ENCODE peak calls at places on chromosomes 7 and 10, in ten cellular contexts. One of them, this sample, is unnamed.

GRCh38 chr7:5780801-5781496 is 514 bp downstream of the RNF216 start:
- DNase-seq in ovary: no peak
- DNase-seq in sigmoid colon: peak; percentile 76
- DNase-seq in HepG2: no peak
- DNase-seq in esophagus squamous epithelium: no peak
- DNase-seq in GM12891: no peak
- DNase-seq in K562: peak; percentile 54
- DNase-seq in breast epithelium: no peak
- DNase-seq in IMR-90: no peak
- DNase-seq in body of pancreas: peak; percentile 44
- DNase-seq in this sample: no peak

GRCh38 chr10:88553116-88553752 is 29.9 kb downstream of the RNLS start:
- DNase-seq in esophagus squamous epithelium: no peak
- DNase-seq in ovary: peak; percentile 40
- DNase-seq in IMR-90: peak; percentile 84
- DNase-seq in K562: peak; percentile 3
- DNase-seq in body of pancreas: peak; percentile 50
- DNase-seq in breast epithelium: no peak
- DNase-seq in HepG2: peak; percentile 21
- DNase-seq in GM12891: no peak
- DNase-seq in sigmoid colon: peak; percentile 73
- DNase-seq in this sample: peak; percentile 67

GRCh38 chr10:77084431-77085144 is 553.0 kb downstream of the KCNMA1 start:
- DNase-seq in breast epithelium: no peak
- DNase-seq in sigmoid colon: peak; percentile 89
- DNase-seq in ovary: peak; percentile 46
- DNase-seq in K562: no peak
- DNase-seq in body of pancreas: no peak
- DNase-seq in HepG2: no peak
- DNase-seq in IMR-90: no peak
- DNase-seq in GM12891: no peak
- DNase-seq in esophagus squamous epithelium: no peak
- DNase-seq in this sample: peak; percentile 71

GRCh38 chr7:155002411-155003214 is at the start of gene PAXIP1:
- DNase-seq in body of pancreas: peak; percentile 50
- DNase-seq in sigmoid colon: peak; percentile 67
- DNase-seq in HepG2: peak; percentile 29
- DNase-seq in ovary: no peak
- DNase-seq in esophagus squamous epithelium: no peak
- DNase-seq in K562: peak; percentile 88
- DNase-seq in GM12891: peak; percentile 69
- DNase-seq in IMR-90: peak; percentile 20
- DNase-seq in breast epithelium: no peak
- DNase-seq in this sample: no peak

GRCh38 chr7:31335889-31336201 is 4.7 kb downstream of the NEUROD6 start:
- DNase-seq in K562: no peak
- DNase-seq in GM12891: no peak
- DNase-seq in body of pancreas: no peak
- DNase-seq in ovary: no peak
- DNase-seq in IMR-90: no peak
- DNase-seq in HepG2: no peak
- DNase-seq in sigmoid colon: no peak
- DNase-seq in breast epithelium: no peak
- DNase-seq in esophagus squamous epithelium: no peak
- DNase-seq in this sample: no peak

GRCh38 chr10:11547111-11547625 is 64.3 kb downstream of the USP6NL start:
- DNase-seq in ovary: no peak
- DNase-seq in breast epithelium: no peak
- DNase-seq in esophagus squamous epithelium: no peak
- DNase-seq in IMR-90: no peak
- DNase-seq in body of pancreas: no peak
- DNase-seq in GM12891: no peak
- DNase-seq in HepG2: peak; percentile 55
- DNase-seq in K562: no peak
- DNase-seq in sigmoid colon: no peak
- DNase-seq in this sample: no peak

GRCh38 chr7:105581066-105581811 is at the start of gene EFCAB10:
- DNase-seq in sigmoid colon: no peak
- DNase-seq in HepG2: peak; percentile 75
- DNase-seq in ovary: no peak
- DNase-seq in K562: no peak
- DNase-seq in GM12891: peak; percentile 51
- DNase-seq in breast epithelium: peak; percentile 52
- DNase-seq in esophagus squamous epithelium: no peak
- DNase-seq in IMR-90: peak; percentile 38
- DNase-seq in body of pancreas: peak; percentile 66
- DNase-seq in this sample: no peak

GRCh38 chr10:125083576-125083920 is 76.8 kb downstream of the CTBP2 start:
- DNase-seq in IMR-90: peak; percentile 97
- DNase-seq in esophagus squamous epithelium: no peak
- DNase-seq in body of pancreas: no peak
- DNase-seq in ovary: no peak
- DNase-seq in sigmoid colon: peak; percentile 54
- DNase-seq in breast epithelium: no peak
- DNase-seq in GM12891: no peak
- DNase-seq in K562: no peak
- DNase-seq in HepG2: no peak
- DNase-seq in this sample: no peak

DNA sequence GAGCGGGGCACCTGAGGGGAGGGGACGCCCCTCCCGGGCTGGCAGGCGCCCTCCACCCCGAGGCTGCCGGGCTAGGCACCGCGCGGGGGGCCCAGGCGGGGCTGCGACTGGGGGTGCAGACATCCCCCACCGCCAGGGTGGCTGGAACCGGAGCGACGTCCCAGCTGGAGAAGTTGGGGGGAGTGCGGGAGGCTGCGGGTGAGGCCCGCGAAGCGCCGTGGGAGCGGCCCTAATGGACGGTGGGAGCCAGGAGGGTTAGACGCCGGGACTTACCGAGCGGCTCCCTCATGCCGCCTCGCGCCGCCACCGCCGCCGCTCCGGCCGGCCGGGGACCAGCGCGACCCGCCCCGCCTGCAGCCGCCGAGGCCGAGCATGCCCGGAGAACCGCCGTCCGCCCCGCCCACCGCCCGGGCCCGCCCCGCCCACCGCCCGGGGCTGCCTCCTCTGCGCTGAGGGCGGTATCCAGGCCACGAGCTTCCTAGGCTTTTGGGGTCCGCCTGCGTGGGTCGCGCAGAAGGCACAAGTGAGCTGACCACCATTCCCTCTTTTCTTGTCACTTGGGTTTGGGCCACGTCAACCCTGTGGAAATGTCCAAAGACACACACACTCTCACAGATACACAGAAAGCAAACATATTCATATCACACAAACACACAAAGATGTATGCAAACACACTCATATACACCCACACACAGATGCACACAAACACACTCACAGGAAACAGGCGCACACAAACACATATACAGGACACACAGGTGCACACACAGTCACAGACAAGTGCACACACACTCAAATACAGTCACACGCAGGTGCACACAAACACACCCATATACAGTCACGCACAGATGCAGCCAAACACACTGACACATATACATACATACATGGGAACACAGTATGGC is at the start of gene JCAD:
- DNase-seq in breast epithelium: peak; percentile 57
- DNase-seq in ovary: peak; percentile 85
- DNase-seq in sigmoid colon: peak; percentile 89
- DNase-seq in HepG2: no peak
- DNase-seq in body of pancreas: peak; percentile 77
- DNase-seq in GM12891: peak; percentile 56
- DNase-seq in esophagus squamous epithelium: no peak
- DNase-seq in IMR-90: no peak
- DNase-seq in K562: peak; percentile 42
- DNase-seq in this sample: peak; percentile 84
- TF ChIP-seq POLR2A in breast epithelium: no peak
- TF ChIP-seq POLR2A in ovary: no peak
- TF ChIP-seq POLR2A in sigmoid colon: no peak
- TF ChIP-seq POLR2A in HepG2: no peak
- TF ChIP-seq POLR2A in body of pancreas: peak; percentile 43
- TF ChIP-seq POLR2A in GM12891: no peak
- TF ChIP-seq POLR2A in esophagus squamous epithelium: no peak
- TF ChIP-seq POLR2A in IMR-90: no peak
- TF ChIP-seq POLR2A in K562: no peak
- TF ChIP-seq POLR2A in this sample: peak; percentile 80

GRCh38 chr10:68856352-68856751 is 29.0 kb downstream of the STOX1 start:
- DNase-seq in K562: no peak
- DNase-seq in GM12891: no peak
- DNase-seq in HepG2: no peak
- DNase-seq in sigmoid colon: no peak
- DNase-seq in breast epithelium: no peak
- DNase-seq in IMR-90: no peak
- DNase-seq in ovary: no peak
- DNase-seq in esophagus squamous epithelium: no peak
- DNase-seq in body of pancreas: no peak
- DNase-seq in this sample: no peak

DNA sequence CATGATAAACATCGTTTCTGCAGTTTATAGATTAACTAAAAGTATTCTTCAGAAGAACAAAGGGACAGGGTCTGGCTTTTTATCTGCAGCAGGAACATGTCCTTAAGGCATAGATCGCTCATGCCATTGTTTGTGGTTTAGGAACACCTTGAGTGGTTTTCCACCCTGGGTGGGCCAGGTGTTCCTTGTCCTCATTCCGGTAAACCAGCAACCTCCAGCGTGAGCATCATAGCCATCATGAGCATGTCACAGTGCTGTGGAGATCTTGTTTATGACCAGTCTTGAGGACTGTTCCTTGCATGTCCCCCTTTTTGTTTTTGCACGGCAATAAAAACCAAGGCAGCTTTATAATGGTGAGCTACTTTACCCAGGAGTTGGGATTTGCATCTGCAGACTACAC is 33.9 kb downstream of the STOX1 start:
- DNase-seq in IMR-90: no peak
- DNase-seq in breast epithelium: no peak
- DNase-seq in esophagus squamous epithelium: no peak
- DNase-seq in HepG2: no peak
- DNase-seq in GM12891: no peak
- DNase-seq in K562: peak; percentile 34
- DNase-seq in sigmoid colon: no peak
- DNase-seq in body of pancreas: no peak
- DNase-seq in ovary: no peak
- DNase-seq in this sample: no peak
- TF ChIP-seq POLR2A in IMR-90: no peak
- TF ChIP-seq POLR2A in breast epithelium: no peak
- TF ChIP-seq POLR2A in esophagus squamous epithelium: no peak
- TF ChIP-seq POLR2A in HepG2: no peak
- TF ChIP-seq POLR2A in GM12891: no peak
- TF ChIP-seq POLR2A in K562: no peak
- TF ChIP-seq POLR2A in sigmoid colon: no peak
- TF ChIP-seq POLR2A in body of pancreas: no peak
- TF ChIP-seq POLR2A in ovary: no peak
- TF ChIP-seq POLR2A in this sample: no peak

GRCh38 chr7:10733747-10734146 is 239.9 kb upstream of the PHF14 start:
- DNase-seq in K562: no peak
- DNase-seq in HepG2: no peak
- DNase-seq in GM12891: no peak
- DNase-seq in esophagus squamous epithelium: no peak
- DNase-seq in breast epithelium: no peak
- DNase-seq in ovary: no peak
- DNase-seq in IMR-90: no peak
- DNase-seq in sigmoid colon: no peak
- DNase-seq in body of pancreas: no peak
- DNase-seq in this sample: no peak

GRCh38 chr7:10734595-10734994 is 239.1 kb upstream of the PHF14 start:
- DNase-seq in sigmoid colon: no peak
- DNase-seq in ovary: no peak
- DNase-seq in IMR-90: no peak
- DNase-seq in body of pancreas: no peak
- DNase-seq in GM12891: no peak
- DNase-seq in K562: peak; percentile 67
- DNase-seq in HepG2: no peak
- DNase-seq in esophagus squamous epithelium: no peak
- DNase-seq in breast epithelium: no peak
- DNase-seq in this sample: no peak

GRCh38 chr7:10727636-10728035 is 246.0 kb upstream of the PHF14 start:
- DNase-seq in sigmoid colon: no peak
- DNase-seq in ovary: no peak
- DNase-seq in body of pancreas: no peak
- DNase-seq in IMR-90: no peak
- DNase-seq in HepG2: no peak
- DNase-seq in GM12891: no peak
- DNase-seq in esophagus squamous epithelium: no peak
- DNase-seq in breast epithelium: no peak
- DNase-seq in K562: no peak
- DNase-seq in this sample: no peak

GRCh38 chr7:10731253-10731773 is 242.4 kb upstream of the PHF14 start:
- DNase-seq in IMR-90: no peak
- DNase-seq in ovary: no peak
- DNase-seq in K562: peak; percentile 73
- DNase-seq in breast epithelium: no peak
- DNase-seq in GM12891: no peak
- DNase-seq in body of pancreas: no peak
- DNase-seq in HepG2: no peak
- DNase-seq in esophagus squamous epithelium: no peak
- DNase-seq in sigmoid colon: no peak
- DNase-seq in this sample: no peak
- TF ChIP-seq POLR2A in IMR-90: no peak
- TF ChIP-seq POLR2A in ovary: no peak
- TF ChIP-seq POLR2A in K562: no peak
- TF ChIP-seq POLR2A in breast epithelium: no peak
- TF ChIP-seq POLR2A in GM12891: no peak
- TF ChIP-seq POLR2A in body of pancreas: no peak
- TF ChIP-seq POLR2A in HepG2: no peak
- TF ChIP-seq POLR2A in esophagus squamous epithelium: no peak
- TF ChIP-seq POLR2A in sigmoid colon: no peak
- TF ChIP-seq POLR2A in this sample: no peak

GRCh38 chr10:929965-930364 is 1.5 kb downstream of the LARP4B start:
- DNase-seq in GM12891: no peak
- DNase-seq in breast epithelium: no peak
- DNase-seq in sigmoid colon: no peak
- DNase-seq in ovary: no peak
- DNase-seq in K562: no peak
- DNase-seq in HepG2: no peak
- DNase-seq in body of pancreas: no peak
- DNase-seq in esophagus squamous epithelium: no peak
- DNase-seq in IMR-90: no peak
- DNase-seq in this sample: no peak

GRCh38 chr10:930415-931325 is 835 bp downstream of the LARP4B start:
- DNase-seq in GM12891: no peak
- DNase-seq in body of pancreas: peak; percentile 64
- DNase-seq in IMR-90: peak; percentile 30
- DNase-seq in HepG2: peak; percentile 42
- DNase-seq in K562: peak; percentile 44
- DNase-seq in ovary: peak; percentile 55
- DNase-seq in esophagus squamous epithelium: no peak
- DNase-seq in sigmoid colon: peak; percentile 71
- DNase-seq in breast epithelium: peak; percentile 57
- DNase-seq in this sample: no peak

GRCh38 chr10:932589-932988 is 1.1 kb upstream of the LARP4B start:
- DNase-seq in ovary: peak; percentile 47
- DNase-seq in breast epithelium: no peak
- DNase-seq in GM12891: no peak
- DNase-seq in esophagus squamous epithelium: no peak
- DNase-seq in body of pancreas: peak; percentile 24
- DNase-seq in K562: no peak
- DNase-seq in HepG2: no peak
- DNase-seq in IMR-90: no peak
- DNase-seq in sigmoid colon: peak; percentile 70
- DNase-seq in this sample: peak; percentile 20

GRCh38 chr10:934746-935406 is 3.4 kb upstream of the LARP4B start:
- DNase-seq in HepG2: peak; percentile 45
- DNase-seq in IMR-90: no peak
- DNase-seq in body of pancreas: no peak
- DNase-seq in sigmoid colon: no peak
- DNase-seq in breast epithelium: no peak
- DNase-seq in K562: no peak
- DNase-seq in GM12891: no peak
- DNase-seq in esophagus squamous epithelium: no peak
- DNase-seq in ovary: no peak
- DNase-seq in this sample: no peak

GRCh38 chr10:931326-932318 is at the start of gene LARP4B:
- DNase-seq in breast epithelium: peak; percentile 97
- DNase-seq in ovary: peak; percentile 98
- DNase-seq in K562: peak; percentile 98
- DNase-seq in body of pancreas: peak; percentile 97
- DNase-seq in sigmoid colon: peak; percentile 98
- DNase-seq in esophagus squamous epithelium: peak; percentile 77
- DNase-seq in GM12891: peak; percentile 92
- DNase-seq in IMR-90: peak; percentile 97
- DNase-seq in HepG2: peak; percentile 93
- DNase-seq in this sample: peak; percentile 94
- TF ChIP-seq POLR2A in breast epithelium: no peak
- TF ChIP-seq POLR2A in ovary: peak; percentile 36
- TF ChIP-seq POLR2A in K562: peak; percentile 75
- TF ChIP-seq POLR2A in body of pancreas: peak; percentile 80
- TF ChIP-seq POLR2A in sigmoid colon: peak; percentile 19
- TF ChIP-seq POLR2A in esophagus squamous epithelium: peak; percentile 90
- TF ChIP-seq POLR2A in GM12891: peak; percentile 48
- TF ChIP-seq POLR2A in IMR-90: peak; percentile 80
- TF ChIP-seq POLR2A in HepG2: peak; percentile 58
- TF ChIP-seq POLR2A in this sample: peak; percentile 80